ENCODE peak calls at places on chromosomes 12 and 14, in seven cellular contexts. M, I, H, Z, X, E and F are unnamed samples.

GRCh38 chr14:34021096-34021495 is 70.2 kb upstream of the EGLN3 start:
- DNase-seq in M (no peak), I (no peak), H (no peak), Z (no peak), X (no peak), E (no peak), F (no peak)

GRCh38 chr14:32703246-32703645 is 235.4 kb upstream of the NPAS3 start:
- DNase-seq in M (no peak), I (peak), H (no peak), Z (no peak), X (peak), E (no peak), F (no peak)

GRCh38 chr12:52837341-52837741 is 3.2 kb upstream of the KRT79 start:
- DNase-seq in M (no peak), I (peak), H (no peak), Z (peak), X (no peak), E (no peak), F (no peak)

GRCh38 chr14:69811227-69811867 is 14.3 kb upstream of the SLC10A1 start:
- DNase-seq in M (no peak), I (no peak), H (no peak), Z (no peak), X (no peak), E (no peak), F (no peak)

GRCh38 chr14:37057776-37058175 is 114.6 kb downstream of the SLC25A21 start:
- DNase-seq in M (no peak), I (no peak), H (no peak), Z (no peak), X (no peak), E (no peak), F (no peak)

GRCh38 chr12:130945793-130946492 is 7.8 kb upstream of the ADGRD1 start:
- DNase-seq in M (no peak), I (peak), H (no peak), Z (peak), X (no peak), E (no peak), F (no peak)

GRCh38 chr12:3463927-3464326 is 27.1 kb upstream of the PRMT8 start:
- DNase-seq in M (no peak), I (no peak), H (no peak), Z (no peak), X (no peak), E (no peak), F (no peak)

GRCh38 chr14:100703574-100704220 is 23.0 kb upstream of the DLK1 start:
- DNase-seq in M (no peak), I (no peak), H (no peak), Z (no peak), X (no peak), E (no peak), F (peak)

GRCh38 chr12:57046947-57047890 is 2.7 kb downstream of the MYO1A start:
- DNase-seq in M (no peak), I (no peak), H (no peak), Z (no peak), X (peak), E (no peak), F (no peak)

GRCh38 chr14:60064491-60065072 is 27.1 kb upstream of the PCNX4 start:
- DNase-seq in M (peak), I (peak), H (no peak), Z (peak), X (peak), E (peak), F (no peak)

GRCh38 chr14:89485264-89485663 is 68.2 kb upstream of the FOXN3 start:
- DNase-seq in M (no peak), I (no peak), H (no peak), Z (no peak), X (no peak), E (no peak), F (no peak)

GRCh38 chr14:57487771-57488170 is 5.9 kb downstream of the CCDC198 start:
- DNase-seq in M (no peak), I (peak), H (no peak), Z (peak), X (no peak), E (no peak), F (no peak)

GRCh38 chr14:69005432-69006148 is 26.5 kb upstream of the ACTN1 start:
- DNase-seq in M (no peak), I (peak), H (no peak), Z (peak), X (no peak), E (no peak), F (no peak)

GRCh38 chr12:11812558-11813421 is 163.3 kb downstream of the ETV6 start:
- DNase-seq in M (peak), I (peak), H (no peak), Z (peak), X (peak), E (peak), F (no peak)

GRCh38 chr12:54357802-54358619 is 6.3 kb downstream of the GPR84 start:
- DNase-seq in M (peak), I (peak), H (peak), Z (peak), X (peak), E (peak), F (no peak)